ENCODE peak calls at places on chromosomes 7 and 10, in seven cellular contexts. E is lower lobe of right lung, B is MG63, K is T-helper 9 cell, Y is natural killer cell, M is AG04450, Q is kidney. V is an unnamed sample.

GRCh38 chr10:63268139-63268797 is 135.1 kb downstream of the NRBF2 start:
- DNase-seq in M (no peak), K (no peak), Y (no peak), B (no peak), E (no peak), Q (no peak), V (peak)

GRCh38 chr7:117014673-117015133 is 61.4 kb downstream of the ST7 start:
- DNase-seq in B (no peak), E (peak), K (no peak), Q (no peak), Y (no peak), M (no peak), V (no peak)

GRCh38 chr7:127477285-127478039 is 85.0 kb upstream of the ZNF800 start:
- DNase-seq in E (no peak), M (no peak), Y (no peak), B (no peak), K (no peak), Q (no peak), V (no peak)

GRCh38 chr7:44289341-44290249 is 35.8 kb downstream of the CAMK2B start:
- DNase-seq in B (no peak), M (no peak), E (peak), K (no peak), Q (peak), Y (peak), V (no peak)

GRCh38 chr7:48112431-48113165 is 23.5 kb downstream of the UPP1 start:
- DNase-seq in K (no peak), E (no peak), M (no peak), B (no peak), Q (no peak), Y (no peak), V (peak)

GRCh38 chr10:67670401-67670800 is 25.6 kb downstream of the CTNNA3 start:
- DNase-seq in B (peak), M (no peak), Q (no peak), K (no peak), Y (no peak), E (no peak), V (no peak)

GRCh38 chr10:117306674-117307073 is 65.8 kb downstream of the SLC18A2 start:
- DNase-seq in Y (no peak), B (no peak), M (no peak), K (no peak), E (no peak), Q (no peak), V (no peak)

GRCh38 chr10:110957603-110958002 is 38.2 kb downstream of the SHOC2 start:
- DNase-seq in M (no peak), Q (no peak), Y (no peak), B (no peak), K (no peak), E (no peak), V (no peak)

GRCh38 chr7:47724335-47724982 is 142.5 kb upstream of the TNS3 start:
- DNase-seq in E (no peak), M (peak), K (no peak), Y (no peak), B (peak), Q (no peak), V (peak)

V was measured in adipocyte.